ENCODE peak calls at places on chromosomes 16 and 17, in eight cellular contexts. M is GM12878; R is skeletal muscle cell; I is effector CD4-positive, alpha-beta T cell; T is IMR-90; V is NCI-H1048; K is HEK293T; H is mesendoderm. G is an unnamed sample.

GRCh38 chr17:20073056-20073979 is 64.2 kb downstream of the SPECC1 start:
- DNase-seq in M (no peak), R (no peak), I (peak), T (peak), V (no peak), K (no peak), H (no peak), G (peak)

GRCh38 chr17:71170070-71170469 is 950.8 kb upstream of the SOX9 start:
- DNase-seq in M (no peak), R (no peak), I (no peak), T (no peak), V (no peak), K (no peak), H (no peak), G (no peak)

GRCh38 chr17:77753691-77754265 is 204.7 kb upstream of the TNRC6C start:
- DNase-seq in M (no peak), R (no peak), I (no peak), T (no peak), V (no peak), K (no peak), H (no peak), G (no peak)

GRCh38 chr17:14464741-14465140 is 163.9 kb downstream of the HS3ST3B1 start:
- DNase-seq in M (no peak), R (no peak), I (no peak), T (peak), V (no peak), K (no peak), H (no peak), G (no peak)

GRCh38 chr16:86511317-86512161 is 1.2 kb downstream of the FOXF1 start:
- DNase-seq in M (no peak), R (no peak), I (no peak), T (peak), V (no peak), K (no peak), H (peak), G (no peak)

GRCh38 chr16:67431077-67431804 is at the start of gene HSD11B2:
- DNase-seq in M (no peak), R (no peak), I (no peak), T (peak), V (no peak), K (peak), H (peak), G (no peak)

GRCh38 chr16:81485824-81486554 is 41.4 kb downstream of the CMIP start:
- DNase-seq in M (no peak), R (no peak), I (no peak), T (no peak), V (no peak), K (no peak), H (no peak), G (no peak)

GRCh38 chr17:66677201-66677981 is 157.5 kb upstream of the CACNG5 start:
- DNase-seq in M (no peak), R (peak), I (no peak), T (peak), V (no peak), K (no peak), H (no peak), G (no peak)

GRCh38 chr17:18089613-18090012 is 1.9 kb downstream of the DRG2 start:
- DNase-seq in M (no peak), R (no peak), I (no peak), T (no peak), V (no peak), K (no peak), H (no peak), G (no peak)

GRCh38 chr16:87203060-87203656 is 114.0 kb downstream of the C16orf95 start:
- DNase-seq in M (no peak), R (peak), I (no peak), T (peak), V (no peak), K (peak), H (peak), G (peak)

GRCh38 chr16:81316176-81316496 is 1.4 kb downstream of the GAN start:
- DNase-seq in M (no peak), R (no peak), I (no peak), T (no peak), V (no peak), K (no peak), H (no peak), G (no peak)

GRCh38 chr17:83203472-83204221 is 124.2 kb downstream of the METRNL start:
- DNase-seq in M (no peak), R (no peak), I (no peak), T (no peak), V (no peak), K (no peak), H (no peak), G (peak)

GRCh38 chr16:1314399-1315068 is 5.1 kb downstream of the UBE2I start:
- DNase-seq in M (no peak), R (no peak), I (no peak), T (no peak), V (no peak), K (no peak), H (no peak), G (no peak)

GRCh38 chr17:1145311-1145986 is 34.3 kb downstream of the ABR start:
- DNase-seq in M (no peak), R (no peak), I (no peak), T (no peak), V (no peak), K (no peak), H (no peak), G (no peak)

GRCh38 chr17:4204676-4205075 is 59.1 kb downstream of the ANKFY1 start:
- DNase-seq in M (no peak), R (peak), I (no peak), T (peak), V (no peak), K (no peak), H (no peak), G (no peak)